ENCODE peak calls at places on chromosomes 16 and 17, in five cellular contexts. One of them, this sample, is unnamed.

GRCh38 chr16:67039260-67040020 is 10.5 kb downstream of the CBFB start:
- DNase-seq in activated CD4-positive, alpha-beta T cell treated with anti-CD3 and anti-CD28 coated beads, Interleukin-2, amount 50 U/mL, for 48 hours: no peak
- DNase-seq in esophagus squamous epithelium: no peak
- DNase-seq in stimulated activated CD8-positive, alpha-beta memory T cell treated with anti-CD3 and anti-CD28 coated beads, Interleukin-15, amount 100 ng/mL, for 1 hour: no peak
- DNase-seq in dermis blood vessel endothelial cell: no peak
- DNase-seq in this sample: no peak

GRCh38 chr17:2241823-2242222 is 61.8 kb downstream of the SMG6 start:
- DNase-seq in esophagus squamous epithelium: no peak
- DNase-seq in activated CD4-positive, alpha-beta T cell treated with anti-CD3 and anti-CD28 coated beads, Interleukin-2, amount 50 U/mL, for 48 hours: no peak
- DNase-seq in stimulated activated CD8-positive, alpha-beta memory T cell treated with anti-CD3 and anti-CD28 coated beads, Interleukin-15, amount 100 ng/mL, for 1 hour: no peak
- DNase-seq in dermis blood vessel endothelial cell: no peak
- DNase-seq in this sample: no peak

GRCh38 chr16:75262104-75262799 is 10.8 kb upstream of the BCAR1 start:
- DNase-seq in esophagus squamous epithelium: no peak
- DNase-seq in stimulated activated CD8-positive, alpha-beta memory T cell treated with anti-CD3 and anti-CD28 coated beads, Interleukin-15, amount 100 ng/mL, for 1 hour: no peak
- DNase-seq in activated CD4-positive, alpha-beta T cell treated with anti-CD3 and anti-CD28 coated beads, Interleukin-2, amount 50 U/mL, for 48 hours: no peak
- DNase-seq in dermis blood vessel endothelial cell: peak
- DNase-seq in this sample: no peak

GRCh38 chr16:29148867-29149272 is 164.0 kb downstream of the LAT start:
- DNase-seq in dermis blood vessel endothelial cell: peak
- DNase-seq in esophagus squamous epithelium: no peak
- DNase-seq in activated CD4-positive, alpha-beta T cell treated with anti-CD3 and anti-CD28 coated beads, Interleukin-2, amount 50 U/mL, for 48 hours: peak
- DNase-seq in stimulated activated CD8-positive, alpha-beta memory T cell treated with anti-CD3 and anti-CD28 coated beads, Interleukin-15, amount 100 ng/mL, for 1 hour: peak
- DNase-seq in this sample: peak

GRCh38 chr17:48024149-48025039 is 13.2 kb downstream of the COPZ2 start:
- DNase-seq in activated CD4-positive, alpha-beta T cell treated with anti-CD3 and anti-CD28 coated beads, Interleukin-2, amount 50 U/mL, for 48 hours: peak
- DNase-seq in stimulated activated CD8-positive, alpha-beta memory T cell treated with anti-CD3 and anti-CD28 coated beads, Interleukin-15, amount 100 ng/mL, for 1 hour: no peak
- DNase-seq in dermis blood vessel endothelial cell: peak
- DNase-seq in esophagus squamous epithelium: no peak
- DNase-seq in this sample: peak

GRCh38 chr17:30379303-30380105 is 777 bp downstream of the CPD start:
- DNase-seq in dermis blood vessel endothelial cell: peak
- DNase-seq in esophagus squamous epithelium: no peak
- DNase-seq in stimulated activated CD8-positive, alpha-beta memory T cell treated with anti-CD3 and anti-CD28 coated beads, Interleukin-15, amount 100 ng/mL, for 1 hour: no peak
- DNase-seq in activated CD4-positive, alpha-beta T cell treated with anti-CD3 and anti-CD28 coated beads, Interleukin-2, amount 50 U/mL, for 48 hours: peak
- DNase-seq in this sample: peak

GRCh38 chr17:27944546-27945332 is 51.6 kb upstream of the LYRM9 start:
- DNase-seq in dermis blood vessel endothelial cell: peak
- DNase-seq in activated CD4-positive, alpha-beta T cell treated with anti-CD3 and anti-CD28 coated beads, Interleukin-2, amount 50 U/mL, for 48 hours: no peak
- DNase-seq in esophagus squamous epithelium: no peak
- DNase-seq in stimulated activated CD8-positive, alpha-beta memory T cell treated with anti-CD3 and anti-CD28 coated beads, Interleukin-15, amount 100 ng/mL, for 1 hour: no peak
- DNase-seq in this sample: no peak

GRCh38 chr16:71311553-71312158 is 22.5 kb upstream of the CMTR2 start:
- DNase-seq in dermis blood vessel endothelial cell: peak
- DNase-seq in esophagus squamous epithelium: no peak
- DNase-seq in activated CD4-positive, alpha-beta T cell treated with anti-CD3 and anti-CD28 coated beads, Interleukin-2, amount 50 U/mL, for 48 hours: peak
- DNase-seq in stimulated activated CD8-positive, alpha-beta memory T cell treated with anti-CD3 and anti-CD28 coated beads, Interleukin-15, amount 100 ng/mL, for 1 hour: no peak
- DNase-seq in this sample: peak

GRCh38 chr17:31743767-31744166 is 115.3 kb downstream of the COPRS start:
- DNase-seq in dermis blood vessel endothelial cell: no peak
- DNase-seq in stimulated activated CD8-positive, alpha-beta memory T cell treated with anti-CD3 and anti-CD28 coated beads, Interleukin-15, amount 100 ng/mL, for 1 hour: no peak
- DNase-seq in activated CD4-positive, alpha-beta T cell treated with anti-CD3 and anti-CD28 coated beads, Interleukin-2, amount 50 U/mL, for 48 hours: no peak
- DNase-seq in esophagus squamous epithelium: no peak
- DNase-seq in this sample: no peak

GRCh38 chr16:593406-593805 is 3.5 kb downstream of the RAB40C start:
- DNase-seq in esophagus squamous epithelium: no peak
- DNase-seq in activated CD4-positive, alpha-beta T cell treated with anti-CD3 and anti-CD28 coated beads, Interleukin-2, amount 50 U/mL, for 48 hours: no peak
- DNase-seq in stimulated activated CD8-positive, alpha-beta memory T cell treated with anti-CD3 and anti-CD28 coated beads, Interleukin-15, amount 100 ng/mL, for 1 hour: no peak
- DNase-seq in dermis blood vessel endothelial cell: no peak
- DNase-seq in this sample: no peak

GRCh38 chr17:1959871-1960569 is 65.1 kb downstream of the RTN4RL1 start:
- DNase-seq in dermis blood vessel endothelial cell: no peak
- DNase-seq in stimulated activated CD8-positive, alpha-beta memory T cell treated with anti-CD3 and anti-CD28 coated beads, Interleukin-15, amount 100 ng/mL, for 1 hour: no peak
- DNase-seq in esophagus squamous epithelium: no peak
- DNase-seq in activated CD4-positive, alpha-beta T cell treated with anti-CD3 and anti-CD28 coated beads, Interleukin-2, amount 50 U/mL, for 48 hours: no peak
- DNase-seq in this sample: no peak

GRCh38 chr16:55842369-55843104 is 9.6 kb upstream of the CES1 start:
- DNase-seq in esophagus squamous epithelium: no peak
- DNase-seq in stimulated activated CD8-positive, alpha-beta memory T cell treated with anti-CD3 and anti-CD28 coated beads, Interleukin-15, amount 100 ng/mL, for 1 hour: no peak
- DNase-seq in dermis blood vessel endothelial cell: peak
- DNase-seq in activated CD4-positive, alpha-beta T cell treated with anti-CD3 and anti-CD28 coated beads, Interleukin-2, amount 50 U/mL, for 48 hours: peak
- DNase-seq in this sample: peak

GRCh38 chr17:81397314-81398169 is 2.3 kb downstream of the BAHCC1 start:
- DNase-seq in stimulated activated CD8-positive, alpha-beta memory T cell treated with anti-CD3 and anti-CD28 coated beads, Interleukin-15, amount 100 ng/mL, for 1 hour: no peak
- DNase-seq in dermis blood vessel endothelial cell: peak
- DNase-seq in esophagus squamous epithelium: no peak
- DNase-seq in activated CD4-positive, alpha-beta T cell treated with anti-CD3 and anti-CD28 coated beads, Interleukin-2, amount 50 U/mL, for 48 hours: peak
- DNase-seq in this sample: no peak

GRCh38 chr16:50547944-50548658 is at the start of gene NKD1:
- DNase-seq in stimulated activated CD8-positive, alpha-beta memory T cell treated with anti-CD3 and anti-CD28 coated beads, Interleukin-15, amount 100 ng/mL, for 1 hour: peak
- DNase-seq in esophagus squamous epithelium: no peak
- DNase-seq in dermis blood vessel endothelial cell: peak
- DNase-seq in activated CD4-positive, alpha-beta T cell treated with anti-CD3 and anti-CD28 coated beads, Interleukin-2, amount 50 U/mL, for 48 hours: peak
- DNase-seq in this sample: peak

GRCh38 chr17:49316889-49317288 is 45.2 kb downstream of the ZNF652 start:
- DNase-seq in dermis blood vessel endothelial cell: no peak
- DNase-seq in activated CD4-positive, alpha-beta T cell treated with anti-CD3 and anti-CD28 coated beads, Interleukin-2, amount 50 U/mL, for 48 hours: no peak
- DNase-seq in esophagus squamous epithelium: no peak
- DNase-seq in stimulated activated CD8-positive, alpha-beta memory T cell treated with anti-CD3 and anti-CD28 coated beads, Interleukin-15, amount 100 ng/mL, for 1 hour: no peak
- DNase-seq in this sample: no peak

GRCh38 chr17:72353502-72353901 is 232.7 kb downstream of the SOX9 start:
- DNase-seq in stimulated activated CD8-positive, alpha-beta memory T cell treated with anti-CD3 and anti-CD28 coated beads, Interleukin-15, amount 100 ng/mL, for 1 hour: no peak
- DNase-seq in esophagus squamous epithelium: no peak
- DNase-seq in dermis blood vessel endothelial cell: no peak
- DNase-seq in activated CD4-positive, alpha-beta T cell treated with anti-CD3 and anti-CD28 coated beads, Interleukin-2, amount 50 U/mL, for 48 hours: no peak
- DNase-seq in this sample: no peak

This sample was measured in activated naive CD8-positive, alpha-beta T cell treated with anti-CD3 and anti-CD28 coated beads, Interleukin-2, amount 50 U/mL, for 24 hours.